ENCODE peak calls at places on chromosomes 13 and 19, in five cellular contexts. E, R, K, H and T are unnamed samples.

GRCh38 chr19:34904846-34905527 is 21.7 kb upstream of the ZNF30 start:
- DNase-seq in E (peak), R (no peak), K (no peak), H (no peak), T (no peak)

GRCh38 chr13:45325806-45326205 is 15.2 kb downstream of the TPT1 start:
- DNase-seq in E (no peak), R (peak), K (no peak), H (no peak), T (peak)

GRCh38 chr13:70484931-70485330 is 376.7 kb upstream of the KLHL1 start:
- DNase-seq in E (no peak), R (no peak), K (no peak), H (no peak), T (no peak)

GRCh38 chr13:74246398-74246975 is 112.3 kb upstream of the KLF12 start:
- DNase-seq in E (no peak), R (peak), K (no peak), H (no peak), T (no peak)

GRCh38 chr13:100517135-100517534 is 71.5 kb downstream of the GGACT start:
- DNase-seq in E (no peak), R (no peak), K (no peak), H (no peak), T (no peak)

GRCh38 chr19:2040647-2041435 is 10.2 kb downstream of the MKNK2 start:
- DNase-seq in E (no peak), R (no peak), K (no peak), H (no peak), T (no peak)

GRCh38 chr13:91133941-91134772 is 213.3 kb upstream of the MIR17HG start:
- DNase-seq in E (peak), R (peak), K (no peak), H (peak), T (peak)

GRCh38 chr19:1069009-1069779 is 2.2 kb downstream of the ARHGAP45 start:
- DNase-seq in E (no peak), R (no peak), K (no peak), H (no peak), T (no peak)

GRCh38 chr19:47309038-47309437 is 623 bp upstream of the C5AR1 start:
- DNase-seq in E (no peak), R (no peak), K (no peak), H (no peak), T (no peak)

GRCh38 chr13:41008349-41008980 is 10.7 kb downstream of the ELF1 start:
- DNase-seq in E (no peak), R (peak), K (no peak), H (no peak), T (peak)

GRCh38 chr13:36862002-36862706 is 43.1 kb downstream of the RFXAP start:
- DNase-seq in E (peak), R (no peak), K (no peak), H (no peak), T (peak)

GRCh38 chr13:28138012-28138755 is at the start of gene PAN3:
- DNase-seq in E (peak), R (peak), K (peak), H (peak), T (peak)

GRCh38 chr19:41226053-41226873 is 7.2 kb downstream of the AXL start:
- DNase-seq in E (peak), R (peak), K (no peak), H (peak), T (peak)

GRCh38 chr13:24921003-24921402 is 157.0 kb downstream of the RNF17 start:
- DNase-seq in E (peak), R (no peak), K (no peak), H (no peak), T (no peak)

GRCh38 chr19:6412111-6412999 is 12.3 kb downstream of the KHSRP start:
- DNase-seq in E (peak), R (no peak), K (peak), H (no peak), T (peak)

GRCh38 chr13:56986121-56986520 is 154.6 kb upstream of the PRR20A start:
- DNase-seq in E (no peak), R (no peak), K (no peak), H (no peak), T (no peak)

GRCh38 chr13:112820318-112820717 is 130.5 kb downstream of the ATP11A start:
- DNase-seq in E (no peak), R (no peak), K (no peak), H (no peak), T (no peak)

GRCh38 chr13:107276936-107277335 is 709.0 kb upstream of the ARGLU1 start:
- DNase-seq in E (no peak), R (peak), K (no peak), H (no peak), T (no peak)

GRCh38 chr13:80070024-80070703 is 270.8 kb downstream of the SPRY2 start:
- DNase-seq in E (peak), R (no peak), K (peak), H (no peak), T (no peak)

GRCh38 chr13:60414177-60414576 is 17.2 kb downstream of the TDRD3 start:
- DNase-seq in E (no peak), R (no peak), K (no peak), H (no peak), T (no peak)

GRCh38 chr19:11020982-11021759 is 60.3 kb downstream of the SMARCA4 start:
- DNase-seq in E (no peak), R (no peak), K (no peak), H (no peak), T (peak)

GRCh38 chr13:82627183-82627582 is 1255.1 kb downstream of the SLITRK1 start:
- DNase-seq in E (no peak), R (peak), K (no peak), H (no peak), T (no peak)

GRCh38 chr19:36115453-36116343 is at the start of gene TBCB:
- DNase-seq in E (peak), R (peak), K (no peak), H (no peak), T (no peak)

GRCh38 chr13:59931621-59932020 is 232.1 kb downstream of the DIAPH3 start:
- DNase-seq in E (no peak), R (peak), K (no peak), H (no peak), T (no peak)

GRCh38 chr13:33206945-33207615 is 78.5 kb downstream of the STARD13 start:
- DNase-seq in E (no peak), R (no peak), K (no peak), H (no peak), T (no peak)

GRCh38 chr13:94595006-94595942 is 678 bp downstream of the TGDS start:
- DNase-seq in E (peak), R (peak), K (no peak), H (peak), T (peak)

GRCh38 chr19:39941151-39941550 is 6.7 kb upstream of the FCGBP start:
- DNase-seq in E (no peak), R (no peak), K (no peak), H (no peak), T (no peak)

GRCh38 chr13:98503175-98504028 is 73.5 kb downstream of the STK24 start:
- DNase-seq in E (no peak), R (peak), K (no peak), H (no peak), T (peak)

GRCh38 chr13:27122036-27122435 is 49.6 kb downstream of the USP12 start:
- DNase-seq in E (no peak), R (no peak), K (no peak), H (no peak), T (no peak)

DNA sequence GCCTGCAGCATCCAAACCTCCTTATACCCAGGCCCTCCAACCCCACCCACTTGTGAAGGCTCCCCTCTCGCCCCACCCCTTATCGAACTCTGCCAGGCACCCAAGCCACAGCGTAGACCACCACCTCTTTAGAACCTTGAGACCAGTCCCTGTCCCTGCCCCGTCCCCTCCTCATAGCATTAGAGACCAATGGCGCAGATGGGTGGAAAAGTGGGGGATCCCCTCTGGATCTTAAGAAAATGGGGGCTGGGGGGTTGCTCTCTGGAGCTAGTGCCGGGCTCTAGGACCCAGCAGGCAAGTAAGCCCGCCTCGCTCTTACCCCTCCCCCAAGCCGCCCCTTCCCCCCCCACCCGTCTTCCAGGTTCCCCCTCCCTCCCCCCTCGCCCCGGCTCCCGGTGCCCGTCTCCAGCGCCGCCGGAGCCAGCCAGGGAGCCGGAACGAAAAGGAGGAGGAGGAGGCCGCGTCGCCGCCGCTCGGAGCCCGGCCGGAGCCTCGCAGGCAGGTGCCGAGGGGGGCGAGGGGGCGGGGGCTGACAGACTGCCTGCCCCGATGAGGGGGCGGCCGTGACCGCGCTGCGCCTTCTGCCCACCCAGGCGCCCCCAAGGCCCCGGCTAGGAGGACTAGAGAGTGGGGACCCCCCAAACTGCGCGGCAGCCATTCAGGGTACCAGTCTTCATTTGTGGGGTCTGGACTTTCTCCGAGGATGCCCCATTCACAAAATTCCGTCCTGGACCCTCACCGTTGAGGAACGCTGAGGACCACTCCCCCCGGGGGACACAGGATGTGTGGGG is at the start of gene SPRED3:
- DNase-seq in E (no peak), R (peak), K (no peak), H (no peak), T (no peak)
- H4K8ac ChIP-seq in E (no peak), R (peak), K (peak), H (no peak), T (peak)

GRCh38 chr19:4794971-4795370 is 3.4 kb downstream of the FEM1A start:
- DNase-seq in E (no peak), R (no peak), K (no peak), H (no peak), T (no peak)
- H4K8ac ChIP-seq in E (no peak), R (no peak), K (peak), H (no peak), T (no peak)

DNA sequence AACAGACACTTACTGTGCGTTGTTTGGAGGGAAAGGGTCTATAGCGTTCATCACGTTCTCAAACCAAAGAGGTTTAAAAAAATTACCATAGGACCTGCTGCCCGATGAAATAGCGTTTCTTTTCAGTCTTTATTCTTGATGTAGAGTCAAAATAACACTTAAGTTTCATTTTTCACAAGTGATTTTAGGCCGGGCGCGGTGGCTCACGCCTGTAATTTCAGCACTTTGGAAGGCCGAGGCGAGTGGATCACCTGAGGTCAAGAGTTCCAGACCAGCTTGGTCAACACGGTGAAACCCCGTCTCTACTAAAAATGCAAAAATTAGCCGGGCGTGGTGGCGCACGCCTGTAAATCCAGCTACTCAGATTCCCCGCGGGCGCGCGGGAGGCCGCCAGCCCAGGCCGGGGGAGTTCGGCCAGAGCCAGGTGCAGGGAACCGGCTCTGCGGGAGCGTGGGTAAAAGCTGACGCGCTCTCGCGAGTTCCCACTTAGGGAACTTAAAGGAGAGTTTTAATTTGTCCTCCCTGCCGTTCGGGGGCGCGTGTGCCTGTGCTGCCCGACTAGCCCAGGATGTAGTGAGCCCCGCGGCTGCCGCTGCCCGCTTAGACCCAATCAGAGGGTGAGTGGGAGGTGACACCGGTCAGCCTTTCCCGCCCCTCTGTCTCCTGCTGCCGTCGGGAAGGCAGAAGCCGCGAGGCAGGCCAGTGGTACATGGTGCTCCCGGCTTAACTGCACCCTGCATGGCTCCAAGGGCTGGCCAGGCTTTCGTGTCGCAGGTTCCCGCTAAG is 35.8 kb upstream of the NEK3 start:
- DNase-seq in E (peak), R (peak), K (peak), H (no peak), T (peak)
- H4K8ac ChIP-seq in E (no peak), R (peak), K (peak), H (peak), T (peak)

DNA sequence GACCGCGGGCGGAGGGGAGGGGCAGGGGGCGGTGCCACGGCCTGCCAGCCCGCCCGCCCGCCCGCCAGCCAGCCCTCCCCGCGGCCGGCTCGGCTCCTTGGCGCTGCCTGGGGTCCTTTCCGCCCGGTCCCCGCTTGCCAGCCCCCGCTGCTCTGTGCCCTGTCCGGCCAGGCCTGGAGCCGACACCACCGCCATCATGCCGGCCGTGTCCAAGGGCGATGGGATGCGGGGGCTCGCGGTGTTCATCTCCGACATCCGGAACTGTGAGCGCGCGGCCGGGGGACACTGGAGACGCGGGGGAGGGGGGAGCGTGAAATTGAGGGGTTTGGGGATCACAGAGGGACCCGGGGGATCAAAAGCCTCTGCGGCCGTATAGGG is at the start of gene AP2A1:
- DNase-seq in E (no peak), R (no peak), K (no peak), H (no peak), T (no peak)
- H4K8ac ChIP-seq in E (no peak), R (peak), K (peak), H (peak), T (peak)

GRCh38 chr19:16325671-16326400 is 1.2 kb downstream of the KLF2 start:
- DNase-seq in E (peak), R (no peak), K (no peak), H (peak), T (no peak)
- H4K8ac ChIP-seq in E (no peak), R (no peak), K (peak), H (no peak), T (no peak)

DNA sequence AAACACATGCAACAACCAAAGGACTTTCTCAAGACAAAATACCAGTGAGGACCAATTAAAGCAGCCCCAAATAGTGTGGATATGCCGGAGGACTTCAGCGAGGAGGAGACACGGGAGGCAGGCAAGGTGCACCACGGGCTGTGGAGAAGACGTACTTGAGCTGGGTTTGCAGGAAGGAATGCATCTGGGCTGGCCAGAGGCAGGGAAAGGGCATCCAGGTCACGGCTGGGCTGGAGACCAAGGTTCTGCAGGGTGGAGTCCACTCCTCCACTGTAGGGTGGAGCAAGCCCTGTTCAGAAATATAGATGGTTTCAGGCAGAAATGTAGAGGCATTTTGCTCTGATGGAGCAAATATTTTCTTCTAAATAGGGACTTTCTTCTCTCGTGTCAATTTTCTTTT is 36.6 kb upstream of the MEDAG start:
- DNase-seq in E (no peak), R (peak), K (no peak), H (no peak), T (peak)
- H4K8ac ChIP-seq in E (no peak), R (peak), K (no peak), H (no peak), T (peak)

GRCh38 chr19:38024991-38025716 is 118.1 kb downstream of the SIPA1L3 start:
- DNase-seq in E (peak), R (no peak), K (no peak), H (no peak), T (no peak)

GRCh38 chr19:38023661-38024574 is 116.9 kb downstream of the SIPA1L3 start:
- DNase-seq in E (no peak), R (no peak), K (no peak), H (no peak), T (no peak)

GRCh38 chr19:38028913-38029565 is 122.0 kb downstream of the SIPA1L3 start:
- DNase-seq in E (no peak), R (peak), K (no peak), H (no peak), T (no peak)

GRCh38 chr19:38023245-38023644 is 116.2 kb downstream of the SIPA1L3 start:
- DNase-seq in E (no peak), R (peak), K (no peak), H (no peak), T (no peak)

GRCh38 chr19:38025908-38026307 is 118.9 kb downstream of the SIPA1L3 start:
- DNase-seq in E (no peak), R (no peak), K (no peak), H (no peak), T (no peak)
- H4K8ac ChIP-seq in E (no peak), R (no peak), K (no peak), H (no peak), T (no peak)

GRCh38 chr19:4911786-4912672 is 2.7 kb downstream of the UHRF1 start:
- DNase-seq in E (peak), R (peak), K (peak), H (no peak), T (peak)
- H4K8ac ChIP-seq in E (no peak), R (peak), K (peak), H (no peak), T (peak)